ENCODE peak calls at places on chromosomes 5 and 9, in eight cellular contexts. M is IMR-90, C is heart right ventricle, T is mucosa of descending colon, O is cardiac muscle cell, N is left ventricle myocardium inferior, Q is DND-41, K is transverse colon. S is an unnamed sample.

GRCh38 chr5:71483355-71483754 is 27.9 kb downstream of the BDP1 start:
- DNase-seq in M (peak; percentile 92), N (no peak), C (no peak), K (no peak), Q (no peak), T (no peak), O (no peak), S (peak; percentile 71)

GRCh38 chr5:60287174-60287771 is 393.7 kb upstream of the PDE4D start:
- DNase-seq in K (peak; percentile 26), N (peak; percentile 24), O (peak; percentile 79), M (peak; percentile 16), T (no peak), Q (peak; percentile 9), C (no peak), S (peak; percentile 32)

GRCh38 chr5:151028717-151029116 is 8.3 kb downstream of the GPX3 start:
- DNase-seq in Q (no peak), K (no peak), C (no peak), M (no peak), T (no peak), O (no peak), N (no peak), S (no peak)

GRCh38 chr5:80569086-80569960 is 757 bp downstream of the ANKRD34B start:
- DNase-seq in T (no peak), Q (no peak), C (no peak), O (peak; percentile 35), N (no peak), M (no peak), K (no peak), S (no peak)

GRCh38 chr9:133238851-133239532 is 29.9 kb upstream of the OBP2B start:
- DNase-seq in M (peak; percentile 19), C (peak; percentile 72), T (peak; percentile 84), O (peak; percentile 83), N (peak; percentile 60), K (peak; percentile 87), Q (peak; percentile 19), S (no peak)

GRCh38 chr9:121976751-121977150 is 116.4 kb downstream of the TTLL11 start:
- DNase-seq in C (no peak), K (no peak), N (no peak), M (peak; percentile 93), O (no peak), Q (no peak), T (no peak), S (peak; percentile 81)

GRCh38 chr5:31194892-31195291 is 1.4 kb downstream of the CDH6 start:
- DNase-seq in C (no peak), T (no peak), K (no peak), O (no peak), M (peak; percentile 27), N (no peak), Q (no peak), S (no peak)

GRCh38 chr9:5425006-5425628 is 12.6 kb downstream of the PLGRKT start:
- DNase-seq in C (no peak), T (no peak), M (no peak), N (no peak), Q (no peak), O (no peak), K (no peak), S (no peak)

GRCh38 chr9:37650873-37651768 is at the start of gene FRMPD1:
- DNase-seq in T (peak; percentile 73), O (peak; percentile 91), K (peak; percentile 81), M (peak; percentile 14), C (peak; percentile 14), Q (no peak), N (peak; percentile 65), S (no peak)

GRCh38 chr5:151155777-151156731 is 1.5 kb downstream of the ANXA6 start:
- DNase-seq in Q (peak; percentile 62), K (peak; percentile 31), O (peak; percentile 80), C (peak; percentile 26), T (peak; percentile 61), M (peak; percentile 68), N (no peak), S (no peak)

GRCh38 chr5:148912146-148912545 is 85.7 kb downstream of the ADRB2 start:
- DNase-seq in C (no peak), K (no peak), T (no peak), M (peak; percentile 18), O (no peak), Q (no peak), N (no peak), S (no peak)

GRCh38 chr9:16664211-16664610 is 206.3 kb downstream of the BNC2 start:
- DNase-seq in C (no peak), T (no peak), K (no peak), O (no peak), N (no peak), M (peak; percentile 29), Q (no peak), S (peak; percentile 87)

GRCh38 chr9:99005651-99006050 is 61.9 kb downstream of the COL15A1 start:
- DNase-seq in Q (no peak), T (no peak), O (no peak), M (no peak), K (no peak), C (no peak), N (no peak), S (no peak)

GRCh38 chr9:13675638-13676000 is 396.1 kb upstream of the MPDZ start:
- DNase-seq in C (peak; percentile 32), Q (no peak), O (peak; percentile 24), N (no peak), M (no peak), T (no peak), K (no peak), S (no peak)

GRCh38 chr5:79935992-79936643 is 54.9 kb downstream of the MTX3 start:
- DNase-seq in O (no peak), Q (no peak), C (peak; percentile 22), M (peak; percentile 24), N (peak; percentile 25), K (no peak), T (no peak), S (no peak)

GRCh38 chr9:35844628-35845301 is 15.7 kb downstream of the TMEM8B start:
- DNase-seq in T (no peak), M (peak; percentile 94), N (no peak), Q (peak; percentile 17), C (peak; percentile 83), O (no peak), K (peak; percentile 54), S (peak; percentile 12)

GRCh38 chr5:172144291-172144815 is 43.7 kb downstream of the STK10 start:
- DNase-seq in T (no peak), O (no peak), N (peak; percentile 62), K (peak; percentile 22), C (peak; percentile 53), Q (no peak), M (peak; percentile 41), S (no peak)

DNA sequence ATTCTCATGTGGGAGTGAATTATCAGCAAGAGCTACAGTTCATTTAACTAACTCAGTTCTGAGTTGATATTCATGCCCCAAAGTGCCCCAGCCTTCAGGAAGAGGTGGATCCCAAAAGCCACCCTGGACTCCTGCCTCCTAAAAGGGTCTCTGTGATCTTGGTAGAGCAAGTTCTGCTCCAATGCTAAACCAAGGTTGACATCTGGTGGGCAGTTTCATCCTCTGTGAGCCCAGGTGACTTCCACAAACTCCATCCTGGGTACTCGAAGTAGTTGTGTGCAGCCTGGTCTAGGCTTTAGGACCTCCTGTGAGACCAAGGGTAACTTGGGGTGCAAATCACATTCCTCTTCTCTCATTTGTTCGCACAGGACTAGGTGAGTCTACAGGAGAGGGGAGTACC is 816.8 kb downstream of the MTRR start:
- DNase-seq in T (no peak), Q (peak; percentile 16), N (no peak), K (no peak), O (peak; percentile 18), M (no peak), C (no peak), S (no peak)
- TF ChIP-seq CTCF in T (no peak), Q (peak; percentile 55), N (no peak), K (no peak), O (no peak), M (peak; percentile 4), C (no peak), S (peak; percentile 43)

GRCh38 chr5:120779674-120780073 is 315.6 kb downstream of the PRR16 start:
- DNase-seq in M (peak; percentile 45), Q (no peak), O (no peak), K (no peak), N (no peak), C (no peak), T (no peak), S (no peak)

DNA sequence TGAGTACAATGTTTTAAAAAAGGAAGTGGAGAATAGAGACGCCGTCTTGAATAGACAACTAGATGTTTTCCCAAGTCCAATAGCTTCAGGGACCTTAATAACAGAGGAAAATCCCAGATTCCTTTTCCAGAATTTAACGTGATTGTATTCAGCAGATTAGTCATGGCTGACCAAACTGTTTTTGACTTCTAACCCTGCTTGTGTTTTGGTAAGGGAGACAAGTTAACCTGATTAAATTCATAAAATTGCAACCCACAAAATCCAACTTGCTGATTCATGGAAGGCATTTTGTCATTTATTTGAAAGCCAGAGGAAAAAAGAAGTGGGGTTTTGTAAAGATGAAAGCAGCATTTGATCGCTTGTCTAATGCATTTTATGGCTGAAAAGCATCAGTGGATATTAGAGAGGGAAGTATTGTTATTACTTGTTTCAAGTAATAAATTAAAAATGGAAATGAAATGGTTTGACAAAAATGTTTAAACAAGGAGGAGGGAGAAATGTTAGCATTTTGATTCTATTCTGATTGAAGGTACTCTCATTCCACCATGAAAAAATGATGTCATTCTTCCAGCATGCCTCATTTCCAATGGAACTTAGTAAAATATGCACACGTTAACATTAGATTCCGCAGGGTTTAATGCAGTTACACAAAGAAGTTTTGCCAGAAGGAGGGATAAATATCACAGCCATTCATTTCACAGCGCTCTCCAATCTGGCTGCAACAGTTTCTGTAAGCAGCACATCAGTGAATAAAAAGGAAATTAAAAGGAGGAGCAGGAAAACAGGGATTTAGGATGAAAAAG is 314.6 kb downstream of the PRR16 start:
- DNase-seq in K (no peak), M (peak; percentile 87), C (no peak), O (no peak), T (no peak), Q (no peak), N (no peak), S (peak; percentile 22)
- H3K4me3 ChIP-seq in K (no peak overlapping the region), M (peak overlapping the region; percentile 19), C (no peak overlapping the region), O (no peak overlapping the region), T (no peak overlapping the region), Q (no peak overlapping the region), N (no peak overlapping the region), S (no peak overlapping the region)

DNA sequence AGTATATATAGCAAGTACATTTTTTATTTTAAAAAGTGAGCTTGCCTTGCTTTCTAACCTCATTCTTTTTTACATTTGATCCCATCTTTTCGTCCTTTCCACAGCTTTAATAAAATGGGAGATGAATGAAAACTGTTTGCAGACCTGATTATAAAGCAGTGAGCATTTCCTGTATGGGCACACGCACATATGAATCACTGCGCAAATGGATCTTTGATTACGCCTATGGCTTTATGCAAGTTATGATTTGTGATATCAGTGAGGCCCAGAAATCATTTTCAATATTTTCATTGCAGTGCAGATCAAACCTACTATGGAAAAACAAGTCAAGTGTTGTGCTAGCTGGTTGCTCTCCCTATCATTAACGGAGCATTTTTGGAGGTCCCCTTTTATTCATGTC is 1073.0 kb downstream of the MAT2B start:
- DNase-seq in O (no peak), K (no peak), C (no peak), Q (no peak), T (no peak), N (no peak), M (no peak), S (no peak)
- TF ChIP-seq CTCF in O (no peak), K (no peak), C (no peak), Q (no peak), T (no peak), N (no peak), M (no peak), S (no peak)

DNA sequence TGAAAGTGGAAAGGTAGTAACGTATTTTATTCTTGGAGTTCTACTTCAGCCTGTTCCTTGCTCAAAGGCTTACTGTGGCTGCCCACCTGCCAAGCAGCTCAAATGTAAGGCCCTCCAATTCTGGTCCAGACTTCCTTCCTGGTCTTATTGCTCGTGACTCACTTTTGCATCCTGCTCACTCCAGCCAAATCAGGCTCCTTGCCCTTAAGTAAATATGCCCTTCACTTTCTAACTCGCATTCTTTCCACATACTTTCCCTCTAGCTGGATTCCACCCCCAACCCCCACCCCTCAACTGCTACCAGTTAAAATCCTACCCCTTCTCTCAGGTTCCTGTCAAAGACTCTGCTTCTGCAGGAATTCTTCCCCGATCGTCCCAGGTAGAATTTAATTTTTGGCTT is 96.6 kb downstream of the GALNT10 start:
- DNase-seq in C (peak; percentile 23), K (no peak), M (peak; percentile 87), T (no peak), Q (no peak), N (no peak), O (peak; percentile 62), S (peak; percentile 42)
- H3K4me3 ChIP-seq in C (no peak overlapping the region), K (no peak overlapping the region), M (no peak overlapping the region), T (no peak overlapping the region), Q (no peak overlapping the region), N (no peak overlapping the region), O (no peak overlapping the region), S (peak overlapping the region; percentile 35)

S was measured in epithelial cell of proximal tubule.